ENCODE peak calls at places on chromosomes 4 and X, in six cellular contexts. J is HCT116, T is tibial nerve, F is body of pancreas, E is sigmoid colon, O is adrenal gland. G is an unnamed sample.
A peak's percentile ranks its signal among the peaks of the same experiment; 100 is the strongest.

GRCh38 chr4:48470135-48470534 is 13.0 kb upstream of the SLC10A4 start:
- DNase-seq in J (no peak), T (no peak), F (no peak), E (no peak), O (no peak), G (no peak)

GRCh38 chr4:173074501-173074946 is 94.1 kb upstream of the GALNT7 start:
- DNase-seq in J (peak; percentile 4), T (no peak), F (peak; percentile 52), E (no peak), O (peak; percentile 52), G (no peak)

GRCh38 chr4:127549521-127549920 is 83.2 kb upstream of the INTU start:
- DNase-seq in J (no peak), T (no peak), F (no peak), E (no peak), O (no peak), G (no peak)

GRCh38 chr4:40038972-40039371 is 17.7 kb upstream of the N4BP2 start:
- DNase-seq in J (no peak), T (no peak), F (no peak), E (no peak), O (no peak), G (no peak)

GRCh38 chr4:145130788-145131398 is 32.8 kb downstream of the ABCE1 start:
- DNase-seq in J (no peak), T (no peak), F (no peak), E (no peak), O (no peak), G (no peak)

GRCh38 chr4:80912350-80912749 is 118.2 kb upstream of the BMP3 start:
- DNase-seq in J (no peak), T (no peak), F (no peak), E (no peak), O (no peak), G (no peak)

GRCh38 chrX:104372547-104372946 is 117.8 kb upstream of the ESX1 start:
- DNase-seq in J (no peak), T (no peak), F (no peak), E (no peak), O (no peak), G (no peak)

GRCh38 chr4:26191353-26191752 is 129.5 kb upstream of the RBPJ start:
- DNase-seq in J (no peak), T (no peak), F (no peak), E (no peak), O (no peak), G (no peak)

GRCh38 chrX:105314468-105314867 is 94.0 kb upstream of the TEX13A start:
- DNase-seq in J (no peak), T (no peak), F (no peak), E (no peak), O (no peak), G (no peak)

GRCh38 chr4:186586190-186586589 is 30.8 kb upstream of the MTNR1A start:
- DNase-seq in J (no peak), T (no peak), F (no peak), E (no peak), O (no peak), G (no peak)

GRCh38 chr4:56684320-56684719 is 3.2 kb upstream of the HOPX start:
- DNase-seq in J (no peak), T (no peak), F (no peak), E (no peak), O (no peak), G (no peak)

GRCh38 chrX:112008724-112009123 is 73.9 kb downstream of the TRPC5 start:
- DNase-seq in J (no peak), T (no peak), F (no peak), E (no peak), O (no peak), G (no peak)

GRCh38 chrX:153447581-153447960 is 1.7 kb upstream of the TREX2 start:
- DNase-seq in J (no peak), T (no peak), F (no peak), E (no peak), O (no peak), G (no peak)

GRCh38 chr4:10622728-10623127 is 61.8 kb downstream of the CLNK start:
- DNase-seq in J (peak; percentile 7), T (no peak), F (no peak), E (no peak), O (no peak), G (no peak)

GRCh38 chrX:28133763-28134162 is 152.5 kb upstream of the DCAF8L1 start:
- DNase-seq in J (no peak), T (no peak), F (no peak), E (no peak), O (no peak), G (no peak)

GRCh38 chr4:15434086-15434485 is 6.3 kb downstream of the C1QTNF7 start:
- DNase-seq in J (no peak), T (peak; percentile 65), F (no peak), E (no peak), O (no peak), G (no peak)

GRCh38 chr4:93718233-93718632 is 110.3 kb upstream of the ATOH1 start:
- DNase-seq in J (no peak), T (no peak), F (no peak), E (no peak), O (no peak), G (no peak)

GRCh38 chr4:107744532-107744931 is 24.5 kb upstream of the PAPSS1 start:
- DNase-seq in J (no peak), T (no peak), F (no peak), E (no peak), O (no peak), G (no peak)

GRCh38 chr4:122577808-122578781 is 42.8 kb downstream of the IL21 start:
- DNase-seq in J (peak; percentile 48), T (peak; percentile 31), F (peak; percentile 43), E (no peak), O (peak; percentile 26), G (no peak)

GRCh38 chrX:40174594-40175415 is 77.0 kb upstream of the BCOR start:
- DNase-seq in J (no peak), T (no peak), F (peak; percentile 52), E (peak; percentile 78), O (peak; percentile 67), G (peak; percentile 51)

GRCh38 chrX:40176979-40177430 is 79.2 kb upstream of the BCOR start:
- DNase-seq in J (no peak), T (no peak), F (peak; percentile 32), E (no peak), O (peak; percentile 53), G (peak; percentile 48)

GRCh38 chrX:40173662-40174593 is 76.2 kb upstream of the BCOR start:
- DNase-seq in J (peak; percentile 72), T (no peak), F (peak; percentile 47), E (peak; percentile 81), O (peak; percentile 75), G (peak; percentile 69)

GRCh38 chrX:40176256-40176978 is 78.7 kb upstream of the BCOR start:
- DNase-seq in J (no peak), T (no peak), F (peak; percentile 65), E (peak; percentile 86), O (peak; percentile 66), G (peak; percentile 82)

GRCh38 chrX:40175416-40176255 is 77.9 kb upstream of the BCOR start:
- DNase-seq in J (no peak), T (peak; percentile 63), F (peak; percentile 61), E (peak; percentile 89), O (peak; percentile 76), G (peak; percentile 85)
- TF ChIP-seq POLR2A in J (peak; percentile 5), T (peak; percentile 19), F (peak; percentile 54), E (no peak), O (peak; percentile 26), G (peak; percentile 29)

GRCh38 chrX:137569470-137569891 is 3.6 kb downstream of the ZIC3 start:
- DNase-seq in J (no peak), T (no peak), F (no peak), E (no peak), O (no peak), G (no peak)

GRCh38 chrX:137565921-137566745 is at the start of gene ZIC3:
- DNase-seq in J (no peak), T (peak; percentile 8), F (peak; percentile 62), E (peak; percentile 67), O (peak; percentile 62), G (peak; percentile 51)

GRCh38 chrX:137567474-137568232 is 1.7 kb downstream of the ZIC3 start:
- DNase-seq in J (no peak), T (no peak), F (no peak), E (no peak), O (no peak), G (no peak)

GRCh38 chrX:137566746-137567473 is 983 bp downstream of the ZIC3 start:
- DNase-seq in J (no peak), T (no peak), F (no peak), E (no peak), O (no peak), G (no peak)

GRCh38 chrX:137568741-137569469 is 3.0 kb downstream of the ZIC3 start:
- DNase-seq in J (no peak), T (no peak), F (no peak), E (no peak), O (no peak), G (no peak)
- H3K27me3 ChIP-seq in J (no peaks in the 10 kb centered on the region), T (no peaks in the 10 kb centered on the region), F (peaks cover 14% of the 10 kb centered on the region), E (peaks cover 47% of the 10 kb centered on the region), O (peaks cover 94% of the 10 kb centered on the region), G (peaks cover 14% of the 10 kb centered on the region)

DNA sequence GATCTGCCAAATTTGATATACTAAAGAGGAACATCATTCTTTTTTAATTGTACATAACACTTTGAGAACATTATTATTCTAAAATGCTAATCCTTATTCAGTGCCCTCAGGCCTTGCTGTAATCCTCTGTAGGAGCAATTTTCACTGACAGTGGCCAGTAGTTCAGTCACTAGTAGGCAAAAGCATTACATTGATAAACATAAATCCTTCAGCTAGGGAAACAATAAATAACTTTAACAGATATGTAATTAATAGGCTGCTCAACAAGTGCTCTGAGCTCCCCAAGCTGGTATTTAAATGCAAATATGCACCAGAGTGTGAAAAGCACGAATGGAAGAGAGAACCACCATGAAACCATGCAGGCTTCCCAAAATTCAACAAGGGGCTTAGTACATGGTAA is 77.7 kb upstream of the FAM47C start:
- DNase-seq in J (no peak), T (no peak), F (no peak), E (no peak), O (no peak), G (no peak)
- TF ChIP-seq POLR2A in J (no peak), T (no peak), F (no peak), E (no peak), O (no peak), G (no peak)

GRCh38 chr4:138796761-138797160 is 218.8 kb upstream of the NOCT start:
- DNase-seq in J (no peak), T (no peak), F (no peak), E (no peak), O (no peak), G (no peak)

GRCh38 chr4:138804705-138805104 is 210.9 kb upstream of the NOCT start:
- DNase-seq in J (no peak), T (no peak), F (no peak), E (no peak), O (no peak), G (no peak)

GRCh38 chr4:138798404-138798803 is 217.2 kb upstream of the NOCT start:
- DNase-seq in J (no peak), T (no peak), F (no peak), E (no peak), O (no peak), G (no peak)

GRCh38 chr4:138797646-138798045 is 217.9 kb upstream of the NOCT start:
- DNase-seq in J (no peak), T (no peak), F (no peak), E (no peak), O (no peak), G (no peak)

DNA sequence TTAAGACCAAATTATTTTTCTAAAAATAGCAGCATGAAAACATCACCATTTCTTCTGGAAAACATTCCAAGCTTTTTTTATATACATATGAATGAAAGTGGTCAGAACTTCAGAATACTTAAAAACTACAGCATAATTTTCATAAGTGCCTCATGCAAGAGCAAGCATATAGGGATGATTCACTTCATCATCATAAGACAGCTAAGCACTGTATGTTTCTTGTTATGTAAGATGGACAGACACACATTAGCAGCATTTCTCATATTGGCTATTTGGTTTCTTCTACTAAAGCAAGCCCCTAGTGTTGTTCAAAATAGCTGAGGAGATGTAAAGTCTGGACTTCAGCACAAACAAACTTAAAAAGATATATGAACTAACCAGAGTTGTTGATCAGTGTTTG is 213.1 kb upstream of the NOCT start:
- DNase-seq in J (no peak), T (no peak), F (no peak), E (no peak), O (no peak), G (no peak)
- H3K27me3 ChIP-seq in J (peaks cover 62% of the 10 kb centered on the region), T (no peaks in the 10 kb centered on the region), F (no peaks in the 10 kb centered on the region), E (no peaks in the 10 kb centered on the region), O (peaks cover 6% of the 10 kb centered on the region), G (no peaks in the 10 kb centered on the region)

G was measured in right lobe of liver.